ENCODE peak calls at places on chromosome X, in ten cellular contexts. A is tibial artery, T is breast epithelium, Q is cardiac fibroblast, C is tibial nerve, U is D721Med, H is adrenal gland, V is bronchial epithelial cell, G is progenitor cell of endocrine pancreas, B is HFF-Myc. I is an unnamed sample.

GRCh38 chrX:9519546-9520210 is 54.8 kb downstream of the TBL1X start:
- DNase-seq in A (no peak), T (no peak), Q (no peak), C (no peak), U (no peak), H (peak), V (no peak), G (no peak), B (no peak), I (no peak)

GRCh38 chrX:9493936-9494335 is 29.1 kb downstream of the TBL1X start:
- DNase-seq in A (no peak), T (no peak), Q (no peak), C (no peak), U (no peak), H (no peak), V (no peak), G (no peak), B (no peak), I (no peak)

GRCh38 chrX:10387011-10387410 is 230.2 kb downstream of the CLCN4 start:
- DNase-seq in A (no peak), T (no peak), Q (peak), C (no peak), U (no peak), H (no peak), V (peak), G (no peak), B (no peak), I (no peak)

GRCh38 chrX:340641-341423 is 22.2 kb upstream of the GTPBP6 start:
- DNase-seq in A (no peak), T (no peak), Q (no peak), C (no peak), U (no peak), H (no peak), V (no peak), G (no peak), B (no peak), I (no peak)

GRCh38 chrX:133987188-133987587 is 1.8 kb upstream of the GPC3 start:
- DNase-seq in A (no peak), T (no peak), Q (no peak), C (no peak), U (no peak), H (no peak), V (no peak), G (no peak), B (no peak), I (no peak)

GRCh38 chrX:152912121-152912520 is 14.3 kb downstream of the ZNF185 start:
- DNase-seq in A (no peak), T (no peak), Q (no peak), C (no peak), U (no peak), H (no peak), V (no peak), G (no peak), B (no peak), I (no peak)

GRCh38 chrX:151510203-151510602 is 53.3 kb upstream of the PASD1 start:
- DNase-seq in A (no peak), T (no peak), Q (no peak), C (no peak), U (no peak), H (no peak), V (no peak), G (no peak), B (no peak), I (no peak)

GRCh38 chrX:31715675-31716074 is 643.8 kb upstream of the FTHL17 start:
- DNase-seq in A (no peak), T (no peak), Q (peak), C (no peak), U (no peak), H (no peak), V (peak), G (no peak), B (no peak), I (no peak)

GRCh38 chrX:136268051-136269048 is 17.1 kb upstream of the MAP7D3 start:
- DNase-seq in A (peak), T (no peak), Q (peak), C (peak), U (no peak), H (peak), V (peak), G (no peak), B (no peak), I (no peak)

GRCh38 chrX:103554687-103555417 is 30.5 kb upstream of the TCEAL4 start:
- DNase-seq in A (peak), T (no peak), Q (peak), C (no peak), U (no peak), H (peak), V (peak), G (peak), B (peak), I (peak)

GRCh38 chrX:50769389-50770063 is 44.5 kb downstream of the SHROOM4 start:
- DNase-seq in A (no peak), T (no peak), Q (no peak), C (no peak), U (no peak), H (no peak), V (peak), G (no peak), B (no peak), I (no peak)

GRCh38 chrX:146006637-146007036 is 189.0 kb downstream of the SLITRK2 start:
- DNase-seq in A (no peak), T (no peak), Q (no peak), C (no peak), U (no peak), H (no peak), V (no peak), G (no peak), B (no peak), I (no peak)

GRCh38 chrX:151396042-151396826 is 772 bp upstream of the VMA21 start:
- DNase-seq in A (peak), T (peak), Q (peak), C (no peak), U (no peak), H (no peak), V (peak), G (no peak), B (peak), I (no peak)

GRCh38 chrX:68684291-68684918 is 36.9 kb downstream of the STARD8 start:
- DNase-seq in A (peak), T (no peak), Q (no peak), C (peak), U (no peak), H (peak), V (no peak), G (no peak), B (no peak), I (no peak)

GRCh38 chrX:32155044-32155638 is 1056.2 kb downstream of the DMD start:
- DNase-seq in A (no peak), T (no peak), Q (no peak), C (no peak), U (no peak), H (no peak), V (no peak), G (no peak), B (no peak), I (no peak)

GRCh38 chrX:9542106-9542764 is 77.4 kb downstream of the TBL1X start:
- DNase-seq in A (no peak), T (no peak), Q (no peak), C (no peak), U (no peak), H (peak), V (no peak), G (no peak), B (no peak), I (no peak)

GRCh38 chrX:64977051-64977450 is 801 bp upstream of the ZC4H2 start:
- DNase-seq in A (no peak), T (no peak), Q (no peak), C (no peak), U (no peak), H (no peak), V (peak), G (no peak), B (no peak), I (no peak)

GRCh38 chrX:95762716-95763115 is 921.9 kb upstream of the DIAPH2 start:
- DNase-seq in A (no peak), T (no peak), Q (peak), C (no peak), U (no peak), H (no peak), V (no peak), G (no peak), B (no peak), I (no peak)

GRCh38 chrX:53362439-53362838 is 60.0 kb downstream of the SMC1A start:
- DNase-seq in A (no peak), T (no peak), Q (no peak), C (no peak), U (no peak), H (no peak), V (no peak), G (no peak), B (no peak), I (no peak)

GRCh38 chrX:19814240-19814639 is 73.2 kb downstream of the SH3KBP1 start:
- DNase-seq in A (peak), T (no peak), Q (no peak), C (no peak), U (no peak), H (no peak), V (no peak), G (no peak), B (no peak), I (no peak)

GRCh38 chrX:144709841-144710240 is 537.5 kb upstream of the SPANXN1 start:
- DNase-seq in A (no peak), T (no peak), Q (peak), C (no peak), U (no peak), H (no peak), V (no peak), G (no peak), B (no peak), I (no peak)

GRCh38 chrX:23494741-23495140 is 160.1 kb downstream of the PTCHD1 start:
- DNase-seq in A (no peak), T (no peak), Q (no peak), C (no peak), U (no peak), H (no peak), V (no peak), G (no peak), B (no peak), I (no peak)

GRCh38 chrX:53558646-53559045 is 124.5 kb upstream of the HSD17B10 start:
- DNase-seq in A (no peak), T (no peak), Q (no peak), C (no peak), U (no peak), H (no peak), V (no peak), G (no peak), B (no peak), I (no peak)

GRCh38 chrX:45992402-45993123 is 552.7 kb downstream of the ZNF674 start:
- DNase-seq in A (no peak), T (no peak), Q (peak), C (no peak), U (no peak), H (no peak), V (peak), G (no peak), B (no peak), I (no peak)

GRCh38 chrX:28585767-28586166 is 1.5 kb upstream of the IL1RAPL1 start:
- DNase-seq in A (no peak), T (no peak), Q (no peak), C (no peak), U (no peak), H (no peak), V (no peak), G (no peak), B (no peak), I (no peak)

GRCh38 chrX:28586291-28586690 is 955 bp upstream of the IL1RAPL1 start:
- DNase-seq in A (no peak), T (no peak), Q (peak), C (no peak), U (no peak), H (no peak), V (no peak), G (no peak), B (no peak), I (no peak)

GRCh38 chrX:28584025-28584424 is 3.2 kb upstream of the IL1RAPL1 start:
- DNase-seq in A (no peak), T (no peak), Q (no peak), C (no peak), U (no peak), H (no peak), V (no peak), G (no peak), B (no peak), I (no peak)

GRCh38 chrX:28589048-28589447 is 1.8 kb downstream of the IL1RAPL1 start:
- DNase-seq in A (no peak), T (no peak), Q (no peak), C (no peak), U (no peak), H (no peak), V (no peak), G (no peak), B (no peak), I (no peak)

GRCh38 chrX:28586891-28587635 is at the start of gene IL1RAPL1:
- DNase-seq in A (no peak), T (no peak), Q (peak), C (no peak), U (no peak), H (no peak), V (peak), G (no peak), B (peak), I (no peak)
- TF ChIP-seq CTCF in A (no peak), T (no peak), Q (peak), C (no peak), U (no peak), H (no peak), V (peak), G (peak), B (no peak), I (no peak)

GRCh38 chrX:2609431-2610238 is 81.5 kb upstream of the CD99 start:
- DNase-seq in A (no peak), T (no peak), Q (peak), C (no peak), U (no peak), H (no peak), V (peak), G (no peak), B (no peak), I (no peak)
- TF ChIP-seq CTCF in A (no peak), T (no peak), Q (no peak), C (no peak), U (no peak), H (no peak), V (peak), G (peak), B (no peak), I (no peak)

DNA sequence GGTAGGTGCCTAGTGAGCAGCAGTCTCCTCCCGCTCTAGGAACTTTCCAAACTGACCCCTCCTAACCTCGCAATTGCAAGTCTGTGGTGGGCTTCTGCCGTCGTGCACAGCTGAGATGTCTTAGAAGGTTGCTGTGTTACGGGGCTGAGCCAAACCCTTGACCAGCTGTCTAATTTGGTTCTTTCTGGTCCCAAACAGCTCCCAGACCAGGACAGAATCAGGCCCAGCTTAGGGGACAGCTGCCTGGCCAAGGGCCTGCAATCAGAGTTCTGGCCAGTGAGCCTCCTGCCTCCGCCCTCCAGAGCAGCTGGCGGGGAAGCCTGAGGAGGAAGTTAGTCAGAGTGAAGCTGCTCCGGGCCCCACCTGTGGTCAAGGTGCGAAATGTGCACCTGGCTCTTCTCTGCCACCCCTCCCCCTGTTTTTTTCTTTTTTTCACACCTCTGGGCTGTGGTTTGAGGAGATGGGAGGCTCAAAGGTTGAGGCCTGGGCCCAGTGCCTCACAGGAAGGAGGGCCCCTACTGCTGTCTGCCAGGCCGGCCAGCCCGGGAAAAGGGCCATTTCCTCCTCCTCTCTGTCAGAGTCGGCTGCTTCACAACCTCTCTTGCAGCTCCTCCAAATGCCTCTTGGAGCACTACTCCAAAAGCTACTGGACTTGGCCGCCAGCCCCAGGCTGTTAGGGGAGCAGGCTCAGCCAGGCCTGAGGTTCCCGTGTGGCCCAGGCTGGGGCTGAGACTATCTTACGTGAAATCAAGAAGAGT is 4.2 kb upstream of the CXCR3 start:
- DNase-seq in A (peak), T (peak), Q (peak), C (peak), U (no peak), H (peak), V (peak), G (no peak), B (no peak), I (peak)
- TF ChIP-seq CTCF in A (no peak), T (no peak), Q (peak), C (no peak), U (no peak), H (no peak), V (peak), G (no peak), B (no peak), I (no peak)

DNA sequence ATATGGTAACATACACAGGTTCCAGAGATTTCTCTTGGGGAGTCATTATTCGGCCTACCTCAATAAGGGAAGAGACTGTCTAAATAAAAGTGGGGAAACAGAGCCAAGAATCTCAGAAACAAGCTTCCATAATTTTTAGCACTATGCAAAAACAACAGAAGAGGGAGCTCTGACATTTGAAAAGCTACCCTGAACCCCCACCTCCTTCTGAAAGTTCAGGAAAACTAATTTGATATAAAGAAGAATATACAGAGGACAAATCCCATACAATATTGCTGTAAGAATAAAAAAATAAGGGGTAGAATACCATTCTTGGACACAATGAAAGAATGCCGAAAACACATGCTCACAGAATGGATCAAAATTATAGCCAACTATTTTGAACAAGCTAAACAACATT is 14.3 kb upstream of the ZNF41 start:
- DNase-seq in A (no peak), T (no peak), Q (peak), C (no peak), U (no peak), H (no peak), V (no peak), G (no peak), B (no peak), I (no peak)
- TF ChIP-seq CTCF in A (no peak), T (no peak), Q (peak), C (no peak), U (peak), H (no peak), V (peak), G (peak), B (peak), I (no peak)

I was measured in activated B cell treated with CpG ODN at 0.5 μM for 24 hours.